ENCODE peak calls at places on chromosomes 6 and 20, in six cellular contexts. U is activated CD4-positive, alpha-beta T cell treated with anti-CD3 and anti-CD28 coated beads, Interleukin-2, amount 50 U/mL, for 24 hours; D is left ventricle myocardium inferior; Z is GM06990; H is stimulated activated effector memory CD8-positive, alpha-beta T cell treated with anti-CD3 and anti-CD28 coated beads, Interleukin-12 subunit alpha, Interleukin-12 subunit beta, amount 100 ng/mL, for 72 hours; C is T-cell. L is an unnamed sample.
A peak's percentile ranks its signal among the peaks of the same experiment; 100 is the strongest.

GRCh38 chr6:83707829-83708545 is 914 bp downstream of the SNAP91 start:
- DNase-seq in U (no peak), D (no peak), Z (peak; percentile 6), H (no peak), C (no peak), L (peak; percentile 13)

GRCh38 chr6:125647391-125647790 is 102.0 kb upstream of the HEY2 start:
- DNase-seq in U (no peak), D (no peak), Z (no peak), H (no peak), C (no peak), L (no peak)

GRCh38 chr6:34597605-34598353 is 41.6 kb upstream of the SPDEF start:
- DNase-seq in U (no peak), D (no peak), Z (no peak), H (no peak), C (no peak), L (no peak)

GRCh38 chr6:21883929-21884328 is 290.4 kb downstream of the SOX4 start:
- DNase-seq in U (no peak), D (no peak), Z (no peak), H (no peak), C (no peak), L (no peak)

GRCh38 chr6:130560231-130560630 is 194.4 kb downstream of the TMEM200A start:
- DNase-seq in U (no peak), D (no peak), Z (no peak), H (no peak), C (no peak), L (no peak)

GRCh38 chr20:11159728-11160127 is 485.9 kb upstream of the JAG1 start:
- DNase-seq in U (no peak), D (no peak), Z (no peak), H (no peak), C (no peak), L (no peak)

GRCh38 chr6:70304611-70305010 is 1.7 kb upstream of the COL9A1 start:
- DNase-seq in U (no peak), D (no peak), Z (no peak), H (no peak), C (no peak), L (no peak)

GRCh38 chr6:82766476-82766875 is 299.2 kb downstream of the UBE3D start:
- DNase-seq in U (no peak), D (no peak), Z (no peak), H (no peak), C (no peak), L (no peak)

GRCh38 chr6:80771941-80772340 is 665.5 kb downstream of the BCKDHB start:
- DNase-seq in U (no peak), D (no peak), Z (no peak), H (no peak), C (no peak), L (no peak)

GRCh38 chr6:134347916-134348805 is 30.2 kb upstream of the SGK1 start:
- DNase-seq in U (no peak), D (peak; percentile 23), Z (no peak), H (no peak), C (no peak), L (no peak)

GRCh38 chr6:101534821-101535220 is 141.3 kb downstream of the GRIK2 start:
- DNase-seq in U (no peak), D (no peak), Z (no peak), H (no peak), C (no peak), L (no peak)

GRCh38 chr6:3534599-3534998 is 77.7 kb upstream of the SLC22A23 start:
- DNase-seq in U (no peak), D (no peak), Z (no peak), H (no peak), C (no peak), L (no peak)

GRCh38 chr6:26155066-26155925 is 68.1 kb downstream of the HFE start:
- DNase-seq in U (no peak), D (peak; percentile 49), Z (no peak), H (no peak), C (no peak), L (peak; percentile 36)

GRCh38 chr6:10355115-10355702 is 59.7 kb downstream of the TFAP2A start:
- DNase-seq in U (no peak), D (no peak), Z (no peak), H (no peak), C (no peak), L (peak; percentile 73)

GRCh38 chr6:6883011-6883410 is 224.8 kb upstream of the RREB1 start:
- DNase-seq in U (no peak), D (no peak), Z (no peak), H (no peak), C (no peak), L (no peak)

GRCh38 chr20:14963262-14963663 is 625.9 kb upstream of the FLRT3 start:
- DNase-seq in U (no peak), D (no peak), Z (no peak), H (no peak), C (no peak), L (no peak)

GRCh38 chr6:159152014-159152413 is 17.2 kb upstream of the FNDC1 start:
- DNase-seq in U (no peak), D (no peak), Z (no peak), H (no peak), C (no peak), L (no peak)

GRCh38 chr6:16735014-16735413 is 26.2 kb downstream of the ATXN1 start:
- DNase-seq in U (no peak), D (no peak), Z (no peak), H (no peak), C (no peak), L (no peak)

GRCh38 chr6:35955970-35956369 is 35.1 kb upstream of the SRPK1 start:
- DNase-seq in U (no peak), D (no peak), Z (no peak), H (no peak), C (no peak), L (no peak)

GRCh38 chr6:42569102-42570028 is 5.5 kb downstream of the UBR2 start:
- DNase-seq in U (no peak), D (no peak), Z (no peak), H (no peak), C (no peak), L (no peak)

GRCh38 chr6:17417817-17418216 is 24.4 kb downstream of the CAP2 start:
- DNase-seq in U (no peak), D (no peak), Z (no peak), H (no peak), C (no peak), L (no peak)

GRCh38 chr20:45781391-45781931 is 10.2 kb downstream of the WFDC3 start:
- DNase-seq in U (no peak), D (no peak), Z (no peak), H (no peak), C (no peak), L (no peak)

L was measured in GM10248.